ENCODE peak calls at places on chromosomes 1 and 21, in six cellular contexts. One of them, this sample, is unnamed.

GRCh38 chr1:11301593-11301992 is 28.6 kb downstream of the UBIAD1 start:
- DNase-seq in uterus: no peak
- DNase-seq in upper lobe of right lung: no peak
- DNase-seq in body of pancreas: no peak
- DNase-seq in left lung: no peak
- DNase-seq in neural progenitor cell: no peak
- DNase-seq in this sample: peak

GRCh38 chr1:35656148-35656862 is 15.0 kb upstream of the PSMB2 start:
- DNase-seq in uterus: no peak
- DNase-seq in upper lobe of right lung: no peak
- DNase-seq in body of pancreas: no peak
- DNase-seq in left lung: no peak
- DNase-seq in neural progenitor cell: no peak
- DNase-seq in this sample: no peak

GRCh38 chr1:17233675-17234074 is 15.2 kb upstream of the PADI3 start:
- DNase-seq in uterus: no peak
- DNase-seq in upper lobe of right lung: peak
- DNase-seq in body of pancreas: peak
- DNase-seq in left lung: peak
- DNase-seq in neural progenitor cell: no peak
- DNase-seq in this sample: no peak

GRCh38 chr1:38026592-38027200 is 14.2 kb downstream of the UTP11 start:
- DNase-seq in uterus: no peak
- DNase-seq in upper lobe of right lung: peak
- DNase-seq in body of pancreas: peak
- DNase-seq in left lung: peak
- DNase-seq in neural progenitor cell: peak
- DNase-seq in this sample: no peak

GRCh38 chr1:66048011-66048410 is 255.3 kb downstream of the PDE4B start:
- DNase-seq in uterus: no peak
- DNase-seq in upper lobe of right lung: no peak
- DNase-seq in body of pancreas: no peak
- DNase-seq in left lung: no peak
- DNase-seq in neural progenitor cell: no peak
- DNase-seq in this sample: no peak

GRCh38 chr1:20710450-20711284 is 7.1 kb downstream of the KIF17 start:
- DNase-seq in uterus: no peak
- DNase-seq in upper lobe of right lung: no peak
- DNase-seq in body of pancreas: no peak
- DNase-seq in left lung: no peak
- DNase-seq in neural progenitor cell: no peak
- DNase-seq in this sample: no peak

GRCh38 chr1:60898987-60899386 is 183.4 kb upstream of the NFIA start:
- DNase-seq in uterus: no peak
- DNase-seq in upper lobe of right lung: no peak
- DNase-seq in body of pancreas: no peak
- DNase-seq in left lung: no peak
- DNase-seq in neural progenitor cell: no peak
- DNase-seq in this sample: no peak

GRCh38 chr1:112388436-112388835 is 7.6 kb upstream of the CTTNBP2NL start:
- DNase-seq in uterus: no peak
- DNase-seq in upper lobe of right lung: no peak
- DNase-seq in body of pancreas: no peak
- DNase-seq in left lung: no peak
- DNase-seq in neural progenitor cell: no peak
- DNase-seq in this sample: no peak

GRCh38 chr1:22252248-22252647 is 109.4 kb upstream of the WNT4 start:
- DNase-seq in uterus: no peak
- DNase-seq in upper lobe of right lung: no peak
- DNase-seq in body of pancreas: no peak
- DNase-seq in left lung: no peak
- DNase-seq in neural progenitor cell: no peak
- DNase-seq in this sample: no peak

GRCh38 chr1:235050911-235051360 is 77.7 kb downstream of the TOMM20 start:
- DNase-seq in uterus: no peak
- DNase-seq in upper lobe of right lung: peak
- DNase-seq in body of pancreas: no peak
- DNase-seq in left lung: no peak
- DNase-seq in neural progenitor cell: no peak
- DNase-seq in this sample: no peak

GRCh38 chr1:114113801-114114750 is 39.6 kb downstream of the SYT6 start:
- DNase-seq in uterus: no peak
- DNase-seq in upper lobe of right lung: no peak
- DNase-seq in body of pancreas: no peak
- DNase-seq in left lung: peak
- DNase-seq in neural progenitor cell: no peak
- DNase-seq in this sample: peak

GRCh38 chr1:156122519-156123355 is 8.2 kb downstream of the LMNA start:
- DNase-seq in uterus: peak
- DNase-seq in upper lobe of right lung: peak
- DNase-seq in body of pancreas: peak
- DNase-seq in left lung: peak
- DNase-seq in neural progenitor cell: peak
- DNase-seq in this sample: peak

GRCh38 chr1:16155537-16156410 is at the start of gene EPHA2:
- DNase-seq in uterus: peak
- DNase-seq in upper lobe of right lung: peak
- DNase-seq in body of pancreas: peak
- DNase-seq in left lung: peak
- DNase-seq in neural progenitor cell: peak
- DNase-seq in this sample: peak

GRCh38 chr21:38341546-38342012 is 84.8 kb downstream of the KCNJ15 start:
- DNase-seq in uterus: peak
- DNase-seq in upper lobe of right lung: peak
- DNase-seq in body of pancreas: no peak
- DNase-seq in left lung: no peak
- DNase-seq in neural progenitor cell: no peak
- DNase-seq in this sample: no peak

GRCh38 chr21:27425574-27425973 is 458.7 kb upstream of the ADAMTS5 start:
- DNase-seq in uterus: peak
- DNase-seq in upper lobe of right lung: no peak
- DNase-seq in body of pancreas: no peak
- DNase-seq in left lung: no peak
- DNase-seq in neural progenitor cell: no peak
- DNase-seq in this sample: no peak

GRCh38 chr1:89822999-89823628 is 2.3 kb downstream of the LRRC8D start:
- DNase-seq in uterus: no peak
- DNase-seq in upper lobe of right lung: no peak
- DNase-seq in body of pancreas: no peak
- DNase-seq in left lung: no peak
- DNase-seq in neural progenitor cell: no peak
- DNase-seq in this sample: no peak

GRCh38 chr1:229883504-229884200 is 183.4 kb upstream of the GALNT2 start:
- DNase-seq in uterus: no peak
- DNase-seq in upper lobe of right lung: no peak
- DNase-seq in body of pancreas: no peak
- DNase-seq in left lung: no peak
- DNase-seq in neural progenitor cell: no peak
- DNase-seq in this sample: no peak

GRCh38 chr1:65067491-65068201 is 80.4 kb upstream of the AK4 start:
- DNase-seq in uterus: peak
- DNase-seq in upper lobe of right lung: peak
- DNase-seq in body of pancreas: peak
- DNase-seq in left lung: peak
- DNase-seq in neural progenitor cell: peak
- DNase-seq in this sample: peak

GRCh38 chr1:13435456-13435855 is 25.2 kb downstream of the PRAMEF20 start:
- DNase-seq in uterus: no peak
- DNase-seq in upper lobe of right lung: no peak
- DNase-seq in body of pancreas: no peak
- DNase-seq in left lung: no peak
- DNase-seq in neural progenitor cell: no peak
- DNase-seq in this sample: no peak

GRCh38 chr21:45016491-45017375 is 57.6 kb upstream of the ADARB1 start:
- DNase-seq in uterus: peak
- DNase-seq in upper lobe of right lung: peak
- DNase-seq in body of pancreas: peak
- DNase-seq in left lung: peak
- DNase-seq in neural progenitor cell: no peak
- DNase-seq in this sample: no peak

GRCh38 chr1:83500987-83501591 is 497.8 kb downstream of the TTLL7 start:
- DNase-seq in uterus: no peak
- DNase-seq in upper lobe of right lung: no peak
- DNase-seq in body of pancreas: peak
- DNase-seq in left lung: no peak
- DNase-seq in neural progenitor cell: no peak
- DNase-seq in this sample: no peak

GRCh38 chr1:58620259-58620658 is 43.2 kb upstream of the TACSTD2 start:
- DNase-seq in uterus: no peak
- DNase-seq in upper lobe of right lung: peak
- DNase-seq in body of pancreas: peak
- DNase-seq in left lung: no peak
- DNase-seq in neural progenitor cell: peak
- DNase-seq in this sample: no peak

GRCh38 chr21:31888936-31889371 is 16.1 kb downstream of the HUNK start:
- DNase-seq in uterus: no peak
- DNase-seq in upper lobe of right lung: no peak
- DNase-seq in body of pancreas: peak
- DNase-seq in left lung: no peak
- DNase-seq in neural progenitor cell: peak
- DNase-seq in this sample: no peak

GRCh38 chr1:157512036-157512969 is 40.0 kb downstream of the FCRL5 start:
- DNase-seq in uterus: no peak
- DNase-seq in upper lobe of right lung: no peak
- DNase-seq in body of pancreas: no peak
- DNase-seq in left lung: no peak
- DNase-seq in neural progenitor cell: no peak
- DNase-seq in this sample: no peak

GRCh38 chr1:96660503-96660902 is 61.1 kb upstream of the PTBP2 start:
- DNase-seq in uterus: no peak
- DNase-seq in upper lobe of right lung: no peak
- DNase-seq in body of pancreas: no peak
- DNase-seq in left lung: no peak
- DNase-seq in neural progenitor cell: no peak
- DNase-seq in this sample: no peak

GRCh38 chr21:43827015-43827611 is 37.7 kb downstream of the RRP1 start:
- DNase-seq in uterus: no peak
- DNase-seq in upper lobe of right lung: no peak
- DNase-seq in body of pancreas: no peak
- DNase-seq in left lung: no peak
- DNase-seq in neural progenitor cell: no peak
- DNase-seq in this sample: no peak

GRCh38 chr1:26739251-26739914 is 43.6 kb downstream of the ARID1A start:
- DNase-seq in uterus: no peak
- DNase-seq in upper lobe of right lung: no peak
- DNase-seq in body of pancreas: no peak
- DNase-seq in left lung: no peak
- DNase-seq in neural progenitor cell: no peak
- DNase-seq in this sample: no peak

GRCh38 chr1:1019122-1019999 is 559 bp upstream of the AGRN start:
- DNase-seq in uterus: peak
- DNase-seq in upper lobe of right lung: peak
- DNase-seq in body of pancreas: peak
- DNase-seq in left lung: peak
- DNase-seq in neural progenitor cell: peak
- DNase-seq in this sample: peak
- TF ChIP-seq CTCF in uterus: peak
- TF ChIP-seq CTCF in upper lobe of right lung: peak
- TF ChIP-seq CTCF in body of pancreas: peak
- TF ChIP-seq CTCF in left lung: peak
- TF ChIP-seq CTCF in neural progenitor cell: peak
- TF ChIP-seq CTCF in this sample: peak

DNA sequence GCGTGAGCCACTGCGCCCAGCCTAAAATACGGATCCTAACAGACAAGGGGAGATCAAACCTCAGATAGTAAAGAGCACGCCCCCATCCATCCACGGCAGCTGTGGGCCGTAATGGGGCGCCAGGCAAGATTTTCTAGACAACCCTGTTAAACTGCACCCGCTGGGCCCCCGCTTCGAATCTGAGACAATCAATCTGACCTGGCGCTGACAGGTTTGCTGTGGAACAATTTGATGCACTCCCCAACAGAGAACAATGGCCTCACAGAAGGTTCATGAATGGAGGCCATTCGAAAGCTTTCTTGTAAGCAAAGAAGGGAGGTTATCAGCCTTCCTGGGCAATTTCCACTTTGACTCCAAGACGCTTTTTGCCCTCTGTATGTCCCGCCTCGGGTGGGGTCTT is 30.5 kb downstream of the CLSTN1 start:
- DNase-seq in uterus: no peak
- DNase-seq in upper lobe of right lung: no peak
- DNase-seq in body of pancreas: no peak
- DNase-seq in left lung: no peak
- DNase-seq in neural progenitor cell: peak
- DNase-seq in this sample: no peak
- H3K4me3 ChIP-seq in uterus: no peak
- H3K4me3 ChIP-seq in upper lobe of right lung: no peak
- H3K4me3 ChIP-seq in body of pancreas: no peak
- H3K4me3 ChIP-seq in left lung: no peak
- H3K4me3 ChIP-seq in neural progenitor cell: no peak
- H3K4me3 ChIP-seq in this sample: no peak

GRCh38 chr1:149846042-149846441 is 53.3 kb upstream of the BOLA1 start:
- DNase-seq in uterus: no peak
- DNase-seq in upper lobe of right lung: no peak
- DNase-seq in body of pancreas: no peak
- DNase-seq in left lung: no peak
- DNase-seq in neural progenitor cell: peak
- DNase-seq in this sample: no peak
- H3K27ac ChIP-seq in uterus: peak
- H3K27ac ChIP-seq in upper lobe of right lung: no peak
- H3K27ac ChIP-seq in body of pancreas: no peak
- H3K27ac ChIP-seq in left lung: no peak
- H3K27ac ChIP-seq in neural progenitor cell: no peak
- H3K27ac ChIP-seq in this sample: no peak

GRCh38 chr1:231594749-231595148 is 31.8 kb upstream of the DISC1 start:
- DNase-seq in uterus: no peak
- DNase-seq in upper lobe of right lung: no peak
- DNase-seq in body of pancreas: no peak
- DNase-seq in left lung: no peak
- DNase-seq in neural progenitor cell: no peak
- DNase-seq in this sample: no peak

GRCh38 chr1:231594123-231594522 is 32.5 kb upstream of the DISC1 start:
- DNase-seq in uterus: no peak
- DNase-seq in upper lobe of right lung: no peak
- DNase-seq in body of pancreas: no peak
- DNase-seq in left lung: no peak
- DNase-seq in neural progenitor cell: no peak
- DNase-seq in this sample: no peak

GRCh38 chr1:231590453-231591198 is 36.0 kb upstream of the DISC1 start:
- DNase-seq in uterus: peak
- DNase-seq in upper lobe of right lung: no peak
- DNase-seq in body of pancreas: peak
- DNase-seq in left lung: peak
- DNase-seq in neural progenitor cell: peak
- DNase-seq in this sample: peak

GRCh38 chr1:231592809-231593208 is 33.8 kb upstream of the DISC1 start:
- DNase-seq in uterus: no peak
- DNase-seq in upper lobe of right lung: no peak
- DNase-seq in body of pancreas: no peak
- DNase-seq in left lung: no peak
- DNase-seq in neural progenitor cell: no peak
- DNase-seq in this sample: no peak

DNA sequence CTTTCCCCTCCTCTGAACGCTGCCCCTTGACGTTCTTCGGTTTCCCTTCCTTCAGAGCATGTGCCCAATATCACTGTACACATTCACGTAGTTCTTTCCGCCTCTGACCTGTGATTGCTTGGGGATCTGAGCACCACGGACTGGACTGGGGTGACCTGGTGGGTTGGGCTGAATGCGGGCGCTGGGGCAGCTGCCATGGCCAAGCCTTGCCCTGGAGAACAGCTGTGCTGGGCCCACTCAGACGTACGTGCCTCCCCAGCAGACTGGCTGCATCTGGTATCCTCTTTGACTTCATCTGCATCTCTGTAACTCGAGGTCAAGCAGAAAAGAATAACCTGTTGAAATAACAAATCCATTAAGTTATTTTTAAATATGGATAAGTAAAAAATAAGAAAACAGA is 35.1 kb upstream of the DISC1 start:
- DNase-seq in uterus: no peak
- DNase-seq in upper lobe of right lung: no peak
- DNase-seq in body of pancreas: no peak
- DNase-seq in left lung: no peak
- DNase-seq in neural progenitor cell: no peak
- DNase-seq in this sample: no peak
- TF ChIP-seq CTCF in uterus: no peak
- TF ChIP-seq CTCF in upper lobe of right lung: no peak
- TF ChIP-seq CTCF in body of pancreas: no peak
- TF ChIP-seq CTCF in left lung: no peak
- TF ChIP-seq CTCF in neural progenitor cell: no peak
- TF ChIP-seq CTCF in this sample: no peak

This sample was measured in dorsolateral prefrontal cortex.